ENCODE peak calls at places on chromosomes 5 and 9, in seven cellular contexts. N is endodermal cell; E is kidney; V is PC-9; L is GM23248; D is fibroblast of lung; Z is CD8-positive, alpha-beta memory T cell. B is an unnamed sample.

GRCh38 chr9:93098236-93098946 is 2.4 kb downstream of the CARD19 start:
- DNase-seq in L (peak; percentile 99), Z (no peak), D (peak; percentile 99), N (peak; percentile 42), V (peak; percentile 92), E (peak; percentile 96), B (peak; percentile 95)

GRCh38 chr9:99106044-99106375 is 1.1 kb downstream of the TGFBR1 start:
- DNase-seq in N (no peak), V (no peak), L (no peak), D (no peak), Z (no peak), E (no peak), B (no peak)

GRCh38 chr5:139075066-139076050 is 122.8 kb downstream of the SIL1 start:
- DNase-seq in N (no peak), V (no peak), D (no peak), Z (no peak), E (no peak), L (peak; percentile 57), B (no peak)

GRCh38 chr5:81924467-81924866 is 47.4 kb upstream of the ATG10 start:
- DNase-seq in N (no peak), D (no peak), L (no peak), Z (no peak), V (no peak), E (no peak), B (no peak)

GRCh38 chr5:158701406-158702177 is 398.1 kb downstream of the EBF1 start:
- DNase-seq in D (no peak), E (no peak), Z (no peak), N (no peak), L (peak; percentile 93), V (no peak), B (peak; percentile 64)

GRCh38 chr9:105118646-105119045 is 125.8 kb upstream of the SLC44A1 start:
- DNase-seq in V (peak; percentile 43), Z (no peak), N (no peak), E (no peak), L (no peak), D (no peak), B (no peak)

GRCh38 chr5:159049844-159050318 is 49.8 kb downstream of the EBF1 start:
- DNase-seq in Z (no peak), L (peak; percentile 80), N (no peak), D (peak; percentile 83), E (no peak), V (no peak), B (peak; percentile 82)

GRCh38 chr9:124465736-124466135 is 15.5 kb downstream of the ADGRD2 start:
- DNase-seq in D (no peak), N (no peak), V (no peak), L (no peak), Z (no peak), E (no peak), B (no peak)

GRCh38 chr5:134133213-134133994 is 18.9 kb downstream of the TCF7 start:
- DNase-seq in V (no peak), E (peak; percentile 66), Z (no peak), L (no peak), N (peak; percentile 43), D (no peak), B (no peak)

GRCh38 chr9:91221332-91221731 is 140.4 kb downstream of the AUH start:
- DNase-seq in L (no peak), N (no peak), E (no peak), V (no peak), Z (no peak), D (peak; percentile 53), B (peak; percentile 78)

GRCh38 chr5:78961743-78962142 is 23.4 kb downstream of the ARSB start:
- DNase-seq in D (no peak), L (peak; percentile 72), E (no peak), N (no peak), V (no peak), Z (no peak), B (no peak)

GRCh38 chr9:124889006-124889405 is 27.1 kb downstream of the ARPC5L start:
- DNase-seq in L (no peak), E (no peak), V (no peak), N (no peak), D (no peak), Z (no peak), B (no peak)

GRCh38 chr9:18746631-18747030 is 272.7 kb downstream of the ADAMTSL1 start:
- DNase-seq in Z (no peak), L (no peak), D (no peak), N (no peak), V (no peak), E (no peak), B (no peak)

GRCh38 chr9:86324308-86324707 is 29.9 kb downstream of the TUT7 start:
- DNase-seq in N (peak; percentile 49), L (peak; percentile 85), V (no peak), D (peak; percentile 65), E (no peak), Z (no peak), B (no peak)

GRCh38 chr9:23829580-23830458 is 3.8 kb upstream of the ELAVL2 start:
- DNase-seq in Z (no peak), E (no peak), L (peak; percentile 49), D (peak; percentile 1), N (peak; percentile 80), V (no peak), B (no peak)

GRCh38 chr9:94903961-94904421 is 177.5 kb downstream of the AOPEP start:
- DNase-seq in Z (no peak), D (no peak), V (no peak), L (peak; percentile 91), E (no peak), N (no peak), B (no peak)

GRCh38 chr5:6543346-6543730 is 89.5 kb downstream of the NSUN2 start:
- DNase-seq in L (no peak), N (peak; percentile 11), E (no peak), D (no peak), Z (no peak), V (no peak), B (peak; percentile 35)

GRCh38 chr9:89519393-89519805 is 21.5 kb upstream of the SEMA4D start:
- DNase-seq in D (no peak), L (peak; percentile 21), E (peak; percentile 87), V (peak; percentile 72), N (no peak), Z (no peak), B (no peak)

GRCh38 chr5:217860-218456 is at the start of the genes CCDC127 and SDHA:
- DNase-seq in L (peak; percentile 97), Z (peak; percentile 99), N (peak; percentile 99), V (peak; percentile 100), D (peak; percentile 90), E (peak; percentile 99), B (peak; percentile 96)

GRCh38 chr9:13151489-13151888 is 128.0 kb downstream of the MPDZ start:
- DNase-seq in Z (no peak), E (no peak), D (no peak), L (no peak), N (no peak), V (no peak), B (no peak)

DNA sequence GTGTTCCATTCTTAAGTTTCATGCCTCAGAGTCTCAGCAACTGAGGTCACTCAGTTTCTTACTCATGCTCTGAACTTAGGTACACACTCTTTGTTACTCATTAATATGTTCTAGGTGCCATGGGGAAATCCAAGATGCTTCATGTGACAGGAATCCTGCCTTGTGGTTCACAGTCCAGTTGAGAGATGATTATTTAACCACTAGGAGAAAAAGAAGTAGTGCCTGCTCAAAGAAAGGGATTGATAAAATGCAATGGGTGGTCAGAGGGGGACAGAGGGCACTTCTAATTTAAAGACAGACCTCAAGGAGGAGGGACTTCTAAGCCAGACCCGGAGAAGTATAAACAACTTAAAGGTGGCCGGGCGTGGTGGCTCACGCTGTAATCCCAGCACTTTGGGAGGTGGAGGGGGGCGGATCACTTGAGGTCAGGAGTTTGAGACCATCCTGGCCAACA is 69.0 kb downstream of the UGCG start:
- DNase-seq in L (peak; percentile 97), E (no peak), D (peak; percentile 88), Z (no peak), N (no peak), V (no peak), B (peak; percentile 95)
- H3K27ac ChIP-seq in L (peak overlapping the region; percentile 79), E (peak overlapping the region; percentile 85), D (peak overlapping the region; percentile 67), Z (no peak overlapping the region), N (no peak overlapping the region), V (peak overlapping the region; percentile 38), B (peak overlapping the region; percentile 72)

DNA sequence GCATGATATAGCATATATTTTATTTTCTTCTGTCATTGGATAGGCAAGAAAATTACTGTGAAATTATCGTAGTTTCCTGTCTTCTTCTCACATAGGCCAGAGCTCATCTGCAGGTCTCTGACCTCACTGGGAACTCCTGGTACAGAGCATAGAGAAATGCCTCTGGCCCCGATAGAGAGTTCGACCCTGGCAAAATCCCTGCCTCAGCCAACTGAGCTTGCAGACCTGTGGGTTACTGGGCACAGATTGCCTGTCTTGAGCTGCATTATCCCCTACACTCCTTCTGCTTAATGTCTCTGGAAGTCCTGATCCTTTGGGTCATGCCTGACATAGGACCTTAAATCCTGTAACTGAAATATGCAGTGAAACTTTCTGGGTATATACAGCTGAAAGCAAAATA is 439.3 kb upstream of the CTNND2 start:
- DNase-seq in Z (no peak), V (no peak), N (no peak), L (no peak), E (no peak), D (no peak), B (no peak)
- H3K9me3 ChIP-seq in Z (no peaks in the 10 kb centered on the region), V (no peaks in the 10 kb centered on the region), N (peaks cover 18% of the 10 kb centered on the region), L (no peaks in the 10 kb centered on the region), E (no peaks in the 10 kb centered on the region), D (no peaks in the 10 kb centered on the region), B (no peaks in the 10 kb centered on the region)

DNA sequence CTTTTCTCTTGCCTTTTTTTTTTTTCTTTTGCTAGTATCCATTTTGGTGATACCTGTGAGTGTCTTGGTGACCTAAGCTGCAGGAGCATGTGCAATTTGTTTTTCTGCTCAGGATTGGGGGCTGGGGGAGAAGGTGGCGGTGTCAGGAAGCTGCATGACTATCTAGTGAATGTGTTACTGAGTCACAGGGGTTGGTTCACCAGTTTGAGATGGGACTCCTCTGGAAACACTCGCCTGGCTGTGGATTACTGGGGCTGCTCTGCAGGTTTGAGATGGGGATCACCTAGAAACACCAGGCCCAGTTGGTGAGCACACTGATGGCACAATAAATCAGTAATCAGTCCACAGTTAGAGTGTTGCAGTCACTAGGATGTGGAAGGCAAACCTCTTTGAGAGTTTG is 447.9 kb downstream of the SPATA31D1 start:
- DNase-seq in Z (no peak), V (peak; percentile 16), N (no peak), L (peak; percentile 43), E (no peak), D (no peak), B (no peak)
- H3K27ac ChIP-seq in Z (no peak overlapping the region), V (no peak overlapping the region), N (no peak overlapping the region), L (no peak overlapping the region), E (no peak overlapping the region), D (no peak overlapping the region), B (no peak overlapping the region)

GRCh38 chr5:180001136-180001535 is 70.4 kb downstream of the RNF130 start:
- DNase-seq in D (no peak), Z (no peak), V (no peak), N (no peak), E (no peak), L (no peak), B (no peak)
- H3K9me3 ChIP-seq in D (no peaks in the 10 kb centered on the region), Z (no peaks in the 10 kb centered on the region), V (no peaks in the 10 kb centered on the region), N (peaks cover 47% of the 10 kb centered on the region), E (no peaks in the 10 kb centered on the region), L (peaks cover under 1% of the 10 kb centered on the region), B (no peaks in the 10 kb centered on the region)

GRCh38 chr5:108324886-108325285 is 57.0 kb downstream of the FBXL17 start:
- DNase-seq in E (no peak), N (no peak), L (no peak), Z (no peak), V (no peak), D (no peak), B (no peak)
- H3K27ac ChIP-seq in E (no peak overlapping the region), N (no peak overlapping the region), L (no peak overlapping the region), Z (no peak overlapping the region), V (no peak overlapping the region), D (no peak overlapping the region), B (no peak overlapping the region)

GRCh38 chr5:4043135-4043534 is 447.5 kb downstream of the IRX1 start:
- DNase-seq in Z (no peak), D (no peak), N (no peak), E (no peak), L (no peak), V (no peak), B (no peak)
- H3K9me3 ChIP-seq in Z (no peaks in the 10 kb centered on the region), D (no peaks in the 10 kb centered on the region), N (no peaks in the 10 kb centered on the region), E (no peaks in the 10 kb centered on the region), L (no peaks in the 10 kb centered on the region), V (no peaks in the 10 kb centered on the region), B (peaks cover 23% of the 10 kb centered on the region)

B was measured in SJSA1.